ENCODE peak calls at places on chromosomes 5 and 9, in five cellular contexts. W is tibial artery, O is GM12878, P is mesenchymal stem cell, T is right cardiac atrium. Z is an unnamed sample.

GRCh38 chr5:2851895-2852294 is 100.4 kb upstream of the IRX2 start:
- DNase-seq in W (no peak), O (no peak), P (no peak), T (no peak), Z (no peak)

GRCh38 chr5:39015743-39016586 is 58.2 kb downstream of the RICTOR start:
- DNase-seq in W (no peak), O (no peak), P (peak; percentile 73), T (no peak), Z (no peak)

GRCh38 chr9:19255821-19256220 is 25.3 kb downstream of the DENND4C start:
- DNase-seq in W (no peak), O (no peak), P (peak; percentile 46), T (no peak), Z (no peak)

GRCh38 chr5:151683936-151684586 is 2.7 kb downstream of the SPARC start:
- DNase-seq in W (no peak), O (no peak), P (peak; percentile 54), T (no peak), Z (no peak)

GRCh38 chr9:97900738-97901565 is 21.3 kb downstream of the TRMO start:
- DNase-seq in W (no peak), O (no peak), P (peak; percentile 55), T (no peak), Z (no peak)

GRCh38 chr5:81898403-81898802 is 73.4 kb upstream of the ATG10 start:
- DNase-seq in W (no peak), O (no peak), P (no peak), T (no peak), Z (no peak)

GRCh38 chr5:144142826-144143167 is 27.7 kb downstream of the YIPF5 start:
- DNase-seq in W (no peak), O (no peak), P (no peak), T (no peak), Z (no peak)

GRCh38 chr5:153573326-153574033 is 83.0 kb downstream of the GRIA1 start:
- DNase-seq in W (peak; percentile 71), O (no peak), P (no peak), T (no peak), Z (no peak)

GRCh38 chr5:172448999-172449398 is 5.3 kb downstream of the SH3PXD2B start:
- DNase-seq in W (peak; percentile 61), O (no peak), P (no peak), T (no peak), Z (no peak)

GRCh38 chr5:176653401-176653800 is 6.1 kb downstream of the TSPAN17 start:
- DNase-seq in W (no peak), O (peak; percentile 12), P (no peak), T (no peak), Z (no peak)

GRCh38 chr5:167614294-167615104 is 676.9 kb upstream of the WWC1 start:
- DNase-seq in W (no peak), O (no peak), P (peak; percentile 14), T (no peak), Z (no peak)

GRCh38 chr9:98972641-98973545 is 29.2 kb downstream of the COL15A1 start:
- DNase-seq in W (peak; percentile 62), O (no peak), P (no peak), T (no peak), Z (no peak)

GRCh38 chr9:104923289-104923688 is 4.7 kb downstream of the ABCA1 start:
- DNase-seq in W (no peak), O (no peak), P (no peak), T (no peak), Z (no peak)

GRCh38 chr9:90092512-90092911 is 487.7 kb downstream of the GADD45G start:
- DNase-seq in W (no peak), O (no peak), P (no peak), T (no peak), Z (no peak)

GRCh38 chr5:54282876-54283275 is 27.5 kb downstream of the ARL15 start:
- DNase-seq in W (no peak), O (no peak), P (no peak), T (no peak), Z (no peak)

GRCh38 chr9:138123086-138123485 is 245.5 kb downstream of the CACNA1B start:
- DNase-seq in W (no peak), O (no peak), P (no peak), T (peak; percentile 1), Z (no peak)

GRCh38 chr9:113012492-113012891 is 500 bp upstream of the ZNF883 start:
- DNase-seq in W (no peak), O (no peak), P (no peak), T (no peak), Z (no peak)
- H3K4me3 ChIP-seq in W (peak overlapping the region; percentile 43), O (no peak overlapping the region), P (peak overlapping the region; percentile 54), T (peak overlapping the region; percentile 76), Z (peak overlapping the region; percentile 47)

DNA sequence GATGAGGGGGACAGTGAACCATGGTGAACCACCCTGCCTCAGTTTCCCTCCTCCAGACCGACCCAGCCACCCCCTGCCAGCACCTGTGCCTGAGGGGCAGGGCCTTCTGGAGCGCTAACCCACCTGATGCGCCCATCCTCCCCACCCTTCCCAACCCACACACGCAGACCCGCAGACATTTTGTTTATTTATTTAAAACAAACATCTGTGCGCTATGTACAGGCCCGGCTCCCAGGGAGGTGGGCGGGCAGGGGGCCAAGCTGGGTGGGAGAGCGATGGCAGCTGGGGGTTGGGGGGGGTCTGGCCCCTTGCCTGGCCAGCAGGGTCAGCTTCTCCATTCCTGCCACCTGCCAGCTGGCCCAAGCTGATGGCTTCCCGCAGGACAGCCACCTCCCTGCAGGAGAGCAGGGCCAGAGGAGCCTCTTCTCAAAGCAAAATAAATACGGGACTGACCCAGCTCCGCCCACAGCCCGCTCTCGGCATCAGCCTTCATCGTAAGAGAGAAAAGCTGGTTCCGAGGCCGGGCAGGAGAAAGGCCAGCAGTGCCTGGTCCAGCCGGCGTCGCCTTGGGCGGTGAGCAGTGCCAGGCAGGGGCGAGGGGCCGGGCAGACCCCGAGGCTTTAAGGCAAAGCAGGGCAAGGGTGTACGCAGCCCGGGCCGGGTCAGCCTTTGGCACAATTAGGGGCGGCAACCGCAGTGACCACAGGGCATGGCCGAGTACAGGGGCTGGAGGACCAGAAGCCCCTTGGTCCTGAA is 10.9 kb upstream of the CLIC3 start:
- DNase-seq in W (no peak), O (no peak), P (peak; percentile 30), T (no peak), Z (peak; percentile 68)
- H3K27ac ChIP-seq in W (no peak overlapping the region), O (no peak overlapping the region), P (no peak overlapping the region), T (no peak overlapping the region), Z (no peak overlapping the region)

DNA sequence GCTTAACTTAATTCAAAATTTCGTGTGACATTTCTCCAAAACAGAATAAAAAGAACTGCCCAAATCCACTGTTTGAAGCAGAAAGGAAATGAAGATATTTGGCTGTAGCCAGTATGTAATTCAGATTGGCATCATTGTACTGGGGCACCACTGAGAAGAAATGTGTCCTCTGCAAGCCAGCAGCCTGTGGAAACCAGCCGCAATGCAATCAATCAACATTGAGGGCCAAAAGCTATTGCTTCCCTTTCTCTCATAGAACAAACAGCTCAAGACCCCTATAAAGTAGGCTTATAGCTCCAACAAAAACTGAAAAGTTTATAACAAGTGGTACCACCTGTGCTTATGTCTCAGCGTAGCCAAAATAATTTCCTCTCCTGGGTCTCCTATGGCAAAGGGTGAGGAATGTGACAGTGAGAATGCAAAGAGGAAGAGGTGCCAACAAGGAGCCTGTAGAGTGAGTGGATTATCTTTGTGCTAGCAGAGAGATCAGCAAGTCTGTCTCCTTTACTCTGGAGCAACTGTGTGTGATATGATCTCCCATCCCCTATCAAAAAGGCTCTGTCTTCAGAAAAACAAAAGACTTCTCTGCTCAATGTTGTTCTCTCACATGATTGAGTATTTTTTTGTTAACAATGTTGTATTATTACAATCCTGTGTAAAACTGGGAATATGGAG is 1072.4 kb upstream of the DMAC1 start:
- DNase-seq in W (no peak), O (no peak), P (no peak), T (no peak), Z (no peak)
- H3K4me3 ChIP-seq in W (no peak overlapping the region), O (no peak overlapping the region), P (no peak overlapping the region), T (no peak overlapping the region), Z (no peak overlapping the region)

GRCh38 chr5:91177085-91177484 is 206.0 kb downstream of the ARRDC3 start:
- DNase-seq in W (no peak), O (no peak), P (no peak), T (no peak), Z (no peak)
- H3K27ac ChIP-seq in W (no peak overlapping the region), O (no peak overlapping the region), P (peak overlapping the region; percentile 15), T (no peak overlapping the region), Z (no peak overlapping the region)

GRCh38 chr5:321726-322251 is 275 bp downstream of the AHRR start:
- DNase-seq in W (no peak), O (no peak), P (no peak), T (peak; percentile 28), Z (peak; percentile 11)

GRCh38 chr5:322281-322941 is 897 bp downstream of the AHRR start:
- DNase-seq in W (no peak), O (no peak), P (peak; percentile 63), T (no peak), Z (peak; percentile 20)

GRCh38 chr5:320524-321232 is 836 bp upstream of the AHRR start:
- DNase-seq in W (no peak), O (no peak), P (no peak), T (no peak), Z (peak; percentile 16)

GRCh38 chr5:322942-323879 is 1.7 kb downstream of the AHRR start:
- DNase-seq in W (no peak), O (no peak), P (peak; percentile 48), T (no peak), Z (peak; percentile 18)

DNA sequence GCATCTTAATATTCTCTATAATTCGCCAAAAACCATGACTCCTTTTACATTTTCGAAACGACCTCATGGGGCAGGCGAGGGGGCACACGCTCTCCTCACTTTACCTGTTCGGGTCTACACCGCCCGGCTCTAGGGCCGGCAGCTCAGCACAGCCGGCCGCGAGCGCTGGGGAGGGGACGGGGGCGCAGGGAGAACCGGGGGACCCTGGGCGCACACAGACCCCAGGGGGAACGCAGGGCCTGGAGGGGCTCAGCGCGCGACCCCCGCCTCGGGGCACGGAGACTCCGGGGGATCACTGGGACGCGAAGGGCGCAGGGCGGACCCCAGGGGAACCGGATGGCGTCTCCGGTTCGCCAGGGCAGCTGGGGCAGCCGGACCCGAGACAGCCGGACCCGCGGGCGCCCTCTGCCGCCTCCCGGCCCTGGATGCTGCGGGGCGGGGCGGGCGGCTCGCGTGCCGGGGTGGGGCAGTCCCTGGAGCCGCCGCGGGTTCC is at the start of gene AHRR:
- DNase-seq in W (no peak), O (no peak), P (peak; percentile 76), T (peak; percentile 80), Z (peak; percentile 60)
- H3K4me3 ChIP-seq in W (peak within 1 kb of the TSS; percentile 50), O (peak within 1 kb of the TSS; percentile 96), P (peak within 1 kb of the TSS; percentile 86), T (peak within 1 kb of the TSS; percentile 67), Z (peak within 1 kb of the TSS; percentile 50)

GRCh38 chr5:171409164-171410136 is 10.0 kb upstream of the FGF18 start:
- DNase-seq in W (no peak), O (no peak), P (no peak), T (no peak), Z (no peak)
- H3K27ac ChIP-seq in W (no peak overlapping the region), O (no peak overlapping the region), P (peak overlapping the region; percentile 49), T (no peak overlapping the region), Z (no peak overlapping the region)

Z was measured in testis.